ENCODE peak calls at places on chromosomes 5 and 9, in seven cellular contexts. G is HCT116, F is H1, L is K562, X is GM12878, U is HEK293T, I is HepG2. C is an unnamed sample.

GRCh38 chr5:159178978-159179377 is 30.4 kb downstream of the RNF145 start:
- DNase-seq in G (peak), F (no peak), L (peak), X (peak), U (no peak), I (peak), C (no peak)

GRCh38 chr9:123339666-123340414 is 16.2 kb upstream of the CRB2 start:
- DNase-seq in G (no peak), F (no peak), L (peak), X (peak), U (no peak), I (no peak), C (no peak)

GRCh38 chr5:54062958-54063357 is 247.4 kb downstream of the ARL15 start:
- DNase-seq in G (no peak), F (no peak), L (no peak), X (no peak), U (no peak), I (no peak), C (no peak)

GRCh38 chr5:118620201-118620600 is 368.1 kb downstream of the DTWD2 start:
- DNase-seq in G (no peak), F (no peak), L (no peak), X (no peak), U (no peak), I (no peak), C (no peak)

GRCh38 chr5:181088289-181088688 is 42.7 kb downstream of the OR2V1 start:
- DNase-seq in G (peak), F (no peak), L (peak), X (no peak), U (peak), I (no peak), C (peak)

GRCh38 chr9:91783876-91784672 is 166.0 kb downstream of the ROR2 start:
- DNase-seq in G (no peak), F (no peak), L (no peak), X (no peak), U (no peak), I (no peak), C (no peak)

GRCh38 chr5:135345945-135346731 is 52.9 kb downstream of the MACROH2A1 start:
- DNase-seq in G (no peak), F (no peak), L (no peak), X (no peak), U (no peak), I (no peak), C (no peak)

GRCh38 chr5:13218518-13218917 is 726.0 kb downstream of the DNAH5 start:
- DNase-seq in G (no peak), F (peak), L (no peak), X (no peak), U (no peak), I (no peak), C (peak)

GRCh38 chr9:14323969-14324366 is 10.0 kb upstream of the NFIB start:
- DNase-seq in G (no peak), F (no peak), L (no peak), X (no peak), U (no peak), I (no peak), C (no peak)

GRCh38 chr5:102231693-102232619 is 64.1 kb downstream of the SLCO4C1 start:
- DNase-seq in G (no peak), F (no peak), L (no peak), X (no peak), U (no peak), I (no peak), C (no peak)

GRCh38 chr9:136010615-136011341 is 49.6 kb upstream of the UBAC1 start:
- DNase-seq in G (no peak), F (no peak), L (no peak), X (no peak), U (no peak), I (no peak), C (peak)

GRCh38 chr9:110919055-110919445 is 119.2 kb downstream of the LPAR1 start:
- DNase-seq in G (no peak), F (no peak), L (no peak), X (no peak), U (no peak), I (no peak), C (no peak)

GRCh38 chr5:79397080-79397479 is 116.9 kb downstream of the HOMER1 start:
- DNase-seq in G (no peak), F (no peak), L (no peak), X (no peak), U (no peak), I (no peak), C (no peak)
- TF ChIP-seq SP1 in G (no peak), F (no peak), L (no peak), X (no peak), U (no peak), I (no peak), C (no peak)

GRCh38 chr5:16853511-16853910 is 82.6 kb downstream of the MYO10 start:
- DNase-seq in G (no peak), F (no peak), L (no peak), X (no peak), U (no peak), I (no peak), C (no peak)

GRCh38 chr5:16852251-16853005 is 83.7 kb downstream of the MYO10 start:
- DNase-seq in G (no peak), F (no peak), L (no peak), X (no peak), U (no peak), I (no peak), C (no peak)

GRCh38 chr5:16849181-16849580 is 86.9 kb downstream of the MYO10 start:
- DNase-seq in G (no peak), F (no peak), L (no peak), X (no peak), U (no peak), I (no peak), C (no peak)

GRCh38 chr5:16854351-16854750 is 81.7 kb downstream of the MYO10 start:
- DNase-seq in G (no peak), F (no peak), L (no peak), X (no peak), U (no peak), I (no peak), C (no peak)

GRCh38 chr5:16849821-16850220 is 86.3 kb downstream of the MYO10 start:
- DNase-seq in G (no peak), F (no peak), L (no peak), X (no peak), U (no peak), I (no peak), C (no peak)
- TF ChIP-seq SP1 in G (no peak), F (no peak), L (no peak), X (no peak), U (no peak), I (no peak), C (no peak)

GRCh38 chr9:27181381-27181780 is 72.4 kb downstream of the TEK start:
- DNase-seq in G (no peak), F (no peak), L (no peak), X (no peak), U (no peak), I (no peak), C (no peak)
- TF ChIP-seq SP1 in G (no peak), F (no peak), L (no peak), X (no peak), U (no peak), I (no peak), C (no peak)

GRCh38 chr5:125323613-125324012 is 577.2 kb upstream of the ZNF608 start:
- DNase-seq in G (no peak), F (no peak), L (no peak), X (no peak), U (no peak), I (no peak), C (no peak)
- TF ChIP-seq SP1 in G (no peak), F (no peak), L (no peak), X (no peak), U (no peak), I (no peak), C (no peak)

GRCh38 chr9:83955985-83956287 is 24.1 kb downstream of the HNRNPK start:
- DNase-seq in G (no peak), F (no peak), L (peak), X (no peak), U (peak), I (peak), C (no peak)

GRCh38 chr9:83957029-83957513 is 22.9 kb downstream of the HNRNPK start:
- DNase-seq in G (no peak), F (no peak), L (no peak), X (no peak), U (no peak), I (no peak), C (no peak)

GRCh38 chr9:83959061-83959460 is 21.0 kb downstream of the HNRNPK start:
- DNase-seq in G (no peak), F (no peak), L (no peak), X (no peak), U (no peak), I (peak), C (no peak)

GRCh38 chr9:83960991-83961390 is 19.0 kb downstream of the HNRNPK start:
- DNase-seq in G (no peak), F (no peak), L (no peak), X (no peak), U (no peak), I (no peak), C (no peak)

GRCh38 chr9:83956288-83957028 is 23.6 kb downstream of the HNRNPK start:
- DNase-seq in G (no peak), F (no peak), L (peak), X (no peak), U (peak), I (peak), C (peak)
- TF ChIP-seq SP1 in G (no peak), F (no peak), L (no peak), X (no peak), U (no peak), I (peak), C (no peak)

DNA sequence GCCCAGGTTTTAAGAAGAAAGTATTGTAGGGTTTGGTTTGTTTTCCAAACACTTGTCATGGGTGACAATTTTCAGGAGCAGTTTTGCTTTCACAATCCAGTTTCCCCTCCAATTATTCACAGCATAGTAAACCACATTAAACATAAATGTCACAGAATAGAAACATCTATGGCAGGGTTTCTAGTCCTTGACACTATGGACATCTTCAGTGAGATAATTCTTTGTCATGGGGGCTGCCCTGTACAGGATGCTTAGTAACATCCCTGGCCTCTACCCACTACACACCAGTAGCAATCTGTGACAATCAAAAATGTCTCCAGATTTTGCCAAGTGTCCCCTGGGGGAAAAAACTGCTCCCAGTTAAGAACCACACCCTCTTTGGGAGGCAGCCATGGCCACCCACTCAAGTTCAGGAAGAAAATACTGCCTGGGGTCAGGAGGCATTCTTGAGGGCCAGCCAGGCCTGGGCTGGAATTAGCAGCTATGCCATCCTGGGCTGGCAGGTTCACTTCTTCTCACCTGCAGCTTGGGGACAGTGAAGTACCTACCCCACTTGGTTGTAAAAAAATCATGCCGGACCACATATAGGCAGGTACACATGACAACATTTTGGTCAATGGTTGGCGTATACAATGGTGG is 116.3 kb downstream of the HSD17B3 start:
- DNase-seq in G (no peak), F (no peak), L (no peak), X (no peak), U (no peak), I (no peak), C (no peak)
- TF ChIP-seq SP1 in G (no peak), F (no peak), L (no peak), X (no peak), U (no peak), I (no peak), C (no peak)

DNA sequence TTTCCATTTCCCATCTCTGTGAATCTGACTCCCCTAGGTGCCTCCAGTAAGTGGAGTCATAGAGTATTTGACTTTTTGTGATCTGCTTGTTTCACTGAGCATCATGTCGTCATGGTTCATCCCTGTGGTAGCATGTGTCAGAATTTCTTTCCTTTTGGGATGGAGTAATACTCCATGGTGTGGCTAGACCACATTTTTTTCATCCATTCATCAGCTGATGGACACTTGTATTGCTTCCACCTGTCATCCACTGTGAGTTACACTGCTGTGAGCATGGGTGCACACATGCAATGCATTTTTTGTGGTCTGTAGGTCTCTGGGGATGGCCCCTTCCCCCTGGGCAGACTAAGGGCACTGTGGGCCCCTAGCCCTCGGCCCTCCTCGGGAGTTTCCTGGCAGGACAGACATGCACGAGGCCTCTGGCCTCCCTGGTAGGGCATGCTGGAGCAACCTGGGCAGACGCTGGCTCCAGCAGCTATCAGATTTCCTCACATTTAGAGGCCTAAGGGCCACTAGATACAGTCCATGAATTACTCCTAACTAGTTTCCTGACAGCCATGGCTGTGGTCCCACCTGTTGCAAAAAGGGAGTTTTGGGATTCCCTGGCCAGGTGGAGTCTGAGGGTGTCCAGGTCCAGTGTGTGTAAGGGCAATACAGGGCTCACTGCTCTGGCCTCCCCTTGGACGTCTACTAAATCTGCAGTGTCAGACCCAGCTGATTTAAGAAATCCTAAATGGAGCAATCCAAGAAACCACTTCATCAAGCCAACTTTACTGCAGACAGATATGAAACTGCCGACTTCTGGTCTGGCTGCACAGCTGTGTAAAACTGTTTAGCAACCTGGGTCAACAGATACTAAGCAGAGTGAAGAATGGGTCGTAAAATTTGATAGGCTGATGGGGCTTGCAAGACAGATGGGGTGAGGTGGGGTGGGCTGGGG is 116.2 kb downstream of the GADD45G start:
- DNase-seq in G (no peak), F (no peak), L (no peak), X (no peak), U (no peak), I (no peak), C (no peak)
- TF ChIP-seq SP1 in G (no peak), F (no peak), L (no peak), X (no peak), U (no peak), I (no peak), C (no peak)

C was measured in WTC11.